ENCODE peak calls at places on chromosomes 1 and 21, in eight cellular contexts. One of them, this sample, is unnamed.

GRCh38 chr1:179867493-179868330 is 9.9 kb downstream of the TOR1AIP2 start:
- DNase-seq in OCI-LY7: peak; percentile 64
- DNase-seq in pancreas: peak; percentile 63
- DNase-seq in omental fat pad: no peak
- DNase-seq in heart left ventricle: peak; percentile 47
- DNase-seq in progenitor cell of endocrine pancreas: peak; percentile 17
- DNase-seq in body of pancreas: peak; percentile 76
- DNase-seq in adrenal gland: peak; percentile 24
- DNase-seq in this sample: peak; percentile 52

GRCh38 chr1:18724001-18724411 is 93.4 kb downstream of the PAX7 start:
- DNase-seq in OCI-LY7: no peak
- DNase-seq in pancreas: no peak
- DNase-seq in omental fat pad: no peak
- DNase-seq in heart left ventricle: no peak
- DNase-seq in progenitor cell of endocrine pancreas: no peak
- DNase-seq in body of pancreas: no peak
- DNase-seq in adrenal gland: no peak
- DNase-seq in this sample: no peak

GRCh38 chr1:16142383-16142995 is 13.4 kb downstream of the EPHA2 start:
- DNase-seq in OCI-LY7: no peak
- DNase-seq in pancreas: no peak
- DNase-seq in omental fat pad: no peak
- DNase-seq in heart left ventricle: no peak
- DNase-seq in progenitor cell of endocrine pancreas: no peak
- DNase-seq in body of pancreas: no peak
- DNase-seq in adrenal gland: no peak
- DNase-seq in this sample: no peak

GRCh38 chr1:228555074-228555989 is 68.2 kb downstream of the RNF187 start:
- DNase-seq in OCI-LY7: peak; percentile 11
- DNase-seq in pancreas: peak; percentile 52
- DNase-seq in omental fat pad: no peak
- DNase-seq in heart left ventricle: no peak
- DNase-seq in progenitor cell of endocrine pancreas: no peak
- DNase-seq in body of pancreas: peak; percentile 10
- DNase-seq in adrenal gland: no peak
- DNase-seq in this sample: no peak

GRCh38 chr21:42063578-42064521 is 7.3 kb upstream of the UMODL1 start:
- DNase-seq in OCI-LY7: peak; percentile 92
- DNase-seq in pancreas: no peak
- DNase-seq in omental fat pad: no peak
- DNase-seq in heart left ventricle: peak; percentile 33
- DNase-seq in progenitor cell of endocrine pancreas: no peak
- DNase-seq in body of pancreas: peak; percentile 71
- DNase-seq in adrenal gland: peak; percentile 74
- DNase-seq in this sample: peak; percentile 62

GRCh38 chr1:228488107-228488817 is 1.1 kb downstream of the RNF187 start:
- DNase-seq in OCI-LY7: peak; percentile 76
- DNase-seq in pancreas: no peak
- DNase-seq in omental fat pad: no peak
- DNase-seq in heart left ventricle: no peak
- DNase-seq in progenitor cell of endocrine pancreas: no peak
- DNase-seq in body of pancreas: peak; percentile 28
- DNase-seq in adrenal gland: no peak
- DNase-seq in this sample: peak; percentile 51

GRCh38 chr1:214569357-214570004 is 18.1 kb upstream of the PTPN14 start:
- DNase-seq in OCI-LY7: no peak
- DNase-seq in pancreas: no peak
- DNase-seq in omental fat pad: no peak
- DNase-seq in heart left ventricle: no peak
- DNase-seq in progenitor cell of endocrine pancreas: no peak
- DNase-seq in body of pancreas: no peak
- DNase-seq in adrenal gland: no peak
- DNase-seq in this sample: no peak

GRCh38 chr1:182781849-182782586 is 7.6 kb upstream of the NPL start:
- DNase-seq in OCI-LY7: peak; percentile 86
- DNase-seq in pancreas: peak; percentile 76
- DNase-seq in omental fat pad: peak; percentile 42
- DNase-seq in heart left ventricle: peak; percentile 78
- DNase-seq in progenitor cell of endocrine pancreas: peak; percentile 33
- DNase-seq in body of pancreas: peak; percentile 77
- DNase-seq in adrenal gland: peak; percentile 78
- DNase-seq in this sample: peak; percentile 59

GRCh38 chr1:54421101-54421504 is 14.9 kb upstream of the SSBP3 start:
- DNase-seq in OCI-LY7: no peak
- DNase-seq in pancreas: no peak
- DNase-seq in omental fat pad: no peak
- DNase-seq in heart left ventricle: no peak
- DNase-seq in progenitor cell of endocrine pancreas: no peak
- DNase-seq in body of pancreas: peak; percentile 73
- DNase-seq in adrenal gland: no peak
- DNase-seq in this sample: no peak

GRCh38 chr1:6601049-6601864 is 1.4 kb downstream of the KLHL21 start:
- DNase-seq in OCI-LY7: peak; percentile 55
- DNase-seq in pancreas: peak; percentile 76
- DNase-seq in omental fat pad: peak; percentile 63
- DNase-seq in heart left ventricle: peak; percentile 81
- DNase-seq in progenitor cell of endocrine pancreas: no peak
- DNase-seq in body of pancreas: peak; percentile 89
- DNase-seq in adrenal gland: peak; percentile 97
- DNase-seq in this sample: peak; percentile 75

GRCh38 chr21:45355573-45355972 is 49.4 kb upstream of the COL18A1 start:
- DNase-seq in OCI-LY7: no peak
- DNase-seq in pancreas: no peak
- DNase-seq in omental fat pad: no peak
- DNase-seq in heart left ventricle: peak; percentile 21
- DNase-seq in progenitor cell of endocrine pancreas: no peak
- DNase-seq in body of pancreas: no peak
- DNase-seq in adrenal gland: no peak
- DNase-seq in this sample: no peak

GRCh38 chr1:64483711-64484454 is 14.0 kb downstream of the CACHD1 start:
- DNase-seq in OCI-LY7: no peak
- DNase-seq in pancreas: no peak
- DNase-seq in omental fat pad: no peak
- DNase-seq in heart left ventricle: no peak
- DNase-seq in progenitor cell of endocrine pancreas: no peak
- DNase-seq in body of pancreas: no peak
- DNase-seq in adrenal gland: no peak
- DNase-seq in this sample: no peak

GRCh38 chr1:222018051-222018450 is 276.2 kb upstream of the DUSP10 start:
- DNase-seq in OCI-LY7: no peak
- DNase-seq in pancreas: no peak
- DNase-seq in omental fat pad: no peak
- DNase-seq in heart left ventricle: no peak
- DNase-seq in progenitor cell of endocrine pancreas: no peak
- DNase-seq in body of pancreas: no peak
- DNase-seq in adrenal gland: no peak
- DNase-seq in this sample: no peak

GRCh38 chr1:89870998-89871397 is 50.2 kb downstream of the LRRC8D start:
- DNase-seq in OCI-LY7: no peak
- DNase-seq in pancreas: no peak
- DNase-seq in omental fat pad: no peak
- DNase-seq in heart left ventricle: no peak
- DNase-seq in progenitor cell of endocrine pancreas: no peak
- DNase-seq in body of pancreas: no peak
- DNase-seq in adrenal gland: no peak
- DNase-seq in this sample: no peak

GRCh38 chr1:25765910-25766645 is 33.9 kb upstream of the SELENON start:
- DNase-seq in OCI-LY7: no peak
- DNase-seq in pancreas: no peak
- DNase-seq in omental fat pad: no peak
- DNase-seq in heart left ventricle: no peak
- DNase-seq in progenitor cell of endocrine pancreas: no peak
- DNase-seq in body of pancreas: no peak
- DNase-seq in adrenal gland: no peak
- DNase-seq in this sample: no peak

GRCh38 chr1:63593887-63594617 is 841 bp downstream of the PGM1 start:
- DNase-seq in OCI-LY7: peak; percentile 86
- DNase-seq in pancreas: peak; percentile 88
- DNase-seq in omental fat pad: peak; percentile 57
- DNase-seq in heart left ventricle: peak; percentile 91
- DNase-seq in progenitor cell of endocrine pancreas: peak; percentile 36
- DNase-seq in body of pancreas: peak; percentile 88
- DNase-seq in adrenal gland: peak; percentile 78
- DNase-seq in this sample: peak; percentile 63

GRCh38 chr1:235597867-235598553 is 51.6 kb downstream of the GNG4 start:
- DNase-seq in OCI-LY7: no peak
- DNase-seq in pancreas: no peak
- DNase-seq in omental fat pad: no peak
- DNase-seq in heart left ventricle: no peak
- DNase-seq in progenitor cell of endocrine pancreas: no peak
- DNase-seq in body of pancreas: no peak
- DNase-seq in adrenal gland: no peak
- DNase-seq in this sample: no peak

GRCh38 chr1:117123274-117123673 is 1.7 kb upstream of the TRIM45 start:
- DNase-seq in OCI-LY7: no peak
- DNase-seq in pancreas: no peak
- DNase-seq in omental fat pad: no peak
- DNase-seq in heart left ventricle: no peak
- DNase-seq in progenitor cell of endocrine pancreas: no peak
- DNase-seq in body of pancreas: no peak
- DNase-seq in adrenal gland: no peak
- DNase-seq in this sample: no peak

GRCh38 chr1:117121589-117122296 is at the start of gene TRIM45:
- DNase-seq in OCI-LY7: no peak
- DNase-seq in pancreas: peak; percentile 96
- DNase-seq in omental fat pad: peak; percentile 89
- DNase-seq in heart left ventricle: peak; percentile 98
- DNase-seq in progenitor cell of endocrine pancreas: peak; percentile 92
- DNase-seq in body of pancreas: peak; percentile 97
- DNase-seq in adrenal gland: peak; percentile 96
- DNase-seq in this sample: peak; percentile 92

GRCh38 chr1:117118101-117118500 is 3.4 kb downstream of the TRIM45 start:
- DNase-seq in OCI-LY7: no peak
- DNase-seq in pancreas: no peak
- DNase-seq in omental fat pad: no peak
- DNase-seq in heart left ventricle: no peak
- DNase-seq in progenitor cell of endocrine pancreas: no peak
- DNase-seq in body of pancreas: peak; percentile 51
- DNase-seq in adrenal gland: no peak
- DNase-seq in this sample: no peak

GRCh38 chr1:117120774-117121588 is 568 bp downstream of the TRIM45 start:
- DNase-seq in OCI-LY7: no peak
- DNase-seq in pancreas: no peak
- DNase-seq in omental fat pad: peak; percentile 24
- DNase-seq in heart left ventricle: no peak
- DNase-seq in progenitor cell of endocrine pancreas: peak; percentile 10
- DNase-seq in body of pancreas: no peak
- DNase-seq in adrenal gland: no peak
- DNase-seq in this sample: no peak

GRCh38 chr1:117122297-117123025 is 912 bp upstream of the TRIM45 start:
- DNase-seq in OCI-LY7: no peak
- DNase-seq in pancreas: no peak
- DNase-seq in omental fat pad: no peak
- DNase-seq in heart left ventricle: no peak
- DNase-seq in progenitor cell of endocrine pancreas: no peak
- DNase-seq in body of pancreas: no peak
- DNase-seq in adrenal gland: no peak
- DNase-seq in this sample: no peak
- TF ChIP-seq CTCF in OCI-LY7: no peak
- TF ChIP-seq CTCF in pancreas: no peak
- TF ChIP-seq CTCF in omental fat pad: no peak
- TF ChIP-seq CTCF in heart left ventricle: peak; percentile 4
- TF ChIP-seq CTCF in progenitor cell of endocrine pancreas: no peak
- TF ChIP-seq CTCF in body of pancreas: no peak
- TF ChIP-seq CTCF in adrenal gland: no peak
- TF ChIP-seq CTCF in this sample: no peak

GRCh38 chr1:210315529-210315928 is 13.2 kb upstream of the HHAT start:
- DNase-seq in OCI-LY7: no peak
- DNase-seq in pancreas: no peak
- DNase-seq in omental fat pad: no peak
- DNase-seq in heart left ventricle: no peak
- DNase-seq in progenitor cell of endocrine pancreas: no peak
- DNase-seq in body of pancreas: no peak
- DNase-seq in adrenal gland: no peak
- DNase-seq in this sample: no peak
- TF ChIP-seq CTCF in OCI-LY7: no peak
- TF ChIP-seq CTCF in pancreas: no peak
- TF ChIP-seq CTCF in omental fat pad: no peak
- TF ChIP-seq CTCF in heart left ventricle: no peak
- TF ChIP-seq CTCF in progenitor cell of endocrine pancreas: no peak
- TF ChIP-seq CTCF in body of pancreas: no peak
- TF ChIP-seq CTCF in adrenal gland: no peak
- TF ChIP-seq CTCF in this sample: no peak

GRCh38 chr1:1574721-1575537 is at the start of gene SSU72:
- DNase-seq in OCI-LY7: peak; percentile 96
- DNase-seq in pancreas: peak; percentile 97
- DNase-seq in omental fat pad: peak; percentile 84
- DNase-seq in heart left ventricle: peak; percentile 96
- DNase-seq in progenitor cell of endocrine pancreas: peak; percentile 79
- DNase-seq in body of pancreas: peak; percentile 93
- DNase-seq in adrenal gland: peak; percentile 92
- DNase-seq in this sample: peak; percentile 98
- TF ChIP-seq CTCF in OCI-LY7: no peak
- TF ChIP-seq CTCF in pancreas: no peak
- TF ChIP-seq CTCF in omental fat pad: no peak
- TF ChIP-seq CTCF in heart left ventricle: no peak
- TF ChIP-seq CTCF in progenitor cell of endocrine pancreas: no peak
- TF ChIP-seq CTCF in body of pancreas: no peak
- TF ChIP-seq CTCF in adrenal gland: no peak
- TF ChIP-seq CTCF in this sample: no peak

GRCh38 chr1:92831762-92832536 is at the start of gene RPL5:
- DNase-seq in OCI-LY7: peak; percentile 98
- DNase-seq in pancreas: peak; percentile 99
- DNase-seq in omental fat pad: peak; percentile 81
- DNase-seq in heart left ventricle: peak; percentile 98
- DNase-seq in progenitor cell of endocrine pancreas: peak; percentile 98
- DNase-seq in body of pancreas: peak; percentile 97
- DNase-seq in adrenal gland: peak; percentile 97
- DNase-seq in this sample: peak; percentile 98
- TF ChIP-seq CTCF in OCI-LY7: peak; percentile 85
- TF ChIP-seq CTCF in pancreas: peak; percentile 95
- TF ChIP-seq CTCF in omental fat pad: no peak
- TF ChIP-seq CTCF in heart left ventricle: peak; percentile 96
- TF ChIP-seq CTCF in progenitor cell of endocrine pancreas: peak; percentile 89
- TF ChIP-seq CTCF in body of pancreas: peak; percentile 99
- TF ChIP-seq CTCF in adrenal gland: peak; percentile 93
- TF ChIP-seq CTCF in this sample: peak; percentile 97

GRCh38 chr1:77031101-77031662 is 163.9 kb downstream of the ST6GALNAC5 start:
- DNase-seq in OCI-LY7: no peak
- DNase-seq in pancreas: no peak
- DNase-seq in omental fat pad: no peak
- DNase-seq in heart left ventricle: no peak
- DNase-seq in progenitor cell of endocrine pancreas: no peak
- DNase-seq in body of pancreas: peak; percentile 6
- DNase-seq in adrenal gland: no peak
- DNase-seq in this sample: no peak
- TF ChIP-seq CTCF in OCI-LY7: no peak
- TF ChIP-seq CTCF in pancreas: no peak
- TF ChIP-seq CTCF in omental fat pad: no peak
- TF ChIP-seq CTCF in heart left ventricle: no peak
- TF ChIP-seq CTCF in progenitor cell of endocrine pancreas: no peak
- TF ChIP-seq CTCF in body of pancreas: no peak
- TF ChIP-seq CTCF in adrenal gland: no peak
- TF ChIP-seq CTCF in this sample: no peak

DNA sequence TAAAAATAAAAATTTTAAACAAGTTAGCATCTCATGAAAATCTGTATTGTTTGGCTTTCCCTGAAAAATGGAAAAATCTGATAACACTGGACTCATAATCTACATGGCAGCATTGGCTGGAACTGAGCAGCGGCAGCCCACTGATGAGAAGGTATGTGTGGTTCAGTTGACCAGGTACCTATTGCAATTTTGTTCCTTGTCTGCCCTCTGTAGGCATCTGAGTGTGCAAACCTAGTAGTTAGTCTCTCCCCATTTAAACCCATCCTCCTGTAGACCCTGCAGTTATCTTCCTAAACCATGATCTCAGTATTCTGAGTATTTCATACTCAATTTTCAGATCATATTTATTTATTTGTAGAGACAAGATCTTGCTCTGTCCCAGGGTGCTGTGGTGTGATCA is 59.4 kb upstream of the SERBP1 start:
- DNase-seq in OCI-LY7: peak; percentile 45
- DNase-seq in pancreas: no peak
- DNase-seq in omental fat pad: no peak
- DNase-seq in heart left ventricle: no peak
- DNase-seq in progenitor cell of endocrine pancreas: no peak
- DNase-seq in body of pancreas: peak; percentile 7
- DNase-seq in adrenal gland: no peak
- DNase-seq in this sample: peak; percentile 49
- TF ChIP-seq CTCF in OCI-LY7: peak; percentile 66
- TF ChIP-seq CTCF in pancreas: no peak
- TF ChIP-seq CTCF in omental fat pad: no peak
- TF ChIP-seq CTCF in heart left ventricle: peak; percentile 48
- TF ChIP-seq CTCF in progenitor cell of endocrine pancreas: peak; percentile 34
- TF ChIP-seq CTCF in body of pancreas: no peak
- TF ChIP-seq CTCF in adrenal gland: peak; percentile 22
- TF ChIP-seq CTCF in this sample: peak; percentile 29